ENCODE peak calls at places on chromosomes 7 and 10, in four cellular contexts. One of them, this sample, is unnamed.

GRCh38 chr10:7593068-7593467 is 73.7 kb downstream of the ITIH5 start:
- DNase-seq in Calu3: no peak
- DNase-seq in HS-5: no peak
- DNase-seq in cardiac muscle cell: peak
- DNase-seq in this sample: no peak

GRCh38 chr7:151251926-151252835 is 3.7 kb upstream of the SMARCD3 start:
- DNase-seq in cardiac muscle cell: peak
- DNase-seq in HS-5: no peak
- DNase-seq in Calu3: peak
- DNase-seq in this sample: peak

GRCh38 chr10:98433881-98434732 is 12.6 kb downstream of the HPS1 start:
- DNase-seq in cardiac muscle cell: no peak
- DNase-seq in Calu3: peak
- DNase-seq in HS-5: peak
- DNase-seq in this sample: no peak

GRCh38 chr7:39044489-39044888 is 66.8 kb downstream of the POU6F2 start:
- DNase-seq in cardiac muscle cell: no peak
- DNase-seq in Calu3: no peak
- DNase-seq in HS-5: no peak
- DNase-seq in this sample: no peak

GRCh38 chr7:24956021-24956420 is 24.0 kb downstream of the OSBPL3 start:
- DNase-seq in HS-5: no peak
- DNase-seq in cardiac muscle cell: no peak
- DNase-seq in Calu3: no peak
- DNase-seq in this sample: no peak

GRCh38 chr7:43766564-43766963 is 8.1 kb downstream of the BLVRA start:
- DNase-seq in cardiac muscle cell: no peak
- DNase-seq in Calu3: no peak
- DNase-seq in HS-5: no peak
- DNase-seq in this sample: no peak

GRCh38 chr10:50637003-50637579 is 13.3 kb upstream of the SGMS1 start:
- DNase-seq in HS-5: no peak
- DNase-seq in Calu3: no peak
- DNase-seq in cardiac muscle cell: no peak
- DNase-seq in this sample: no peak

GRCh38 chr7:88229302-88229870 is 9.5 kb upstream of the SRI start:
- DNase-seq in Calu3: no peak
- DNase-seq in cardiac muscle cell: no peak
- DNase-seq in HS-5: no peak
- DNase-seq in this sample: no peak

GRCh38 chr7:155269766-155270585 is 27.7 kb upstream of the INSIG1 start:
- DNase-seq in cardiac muscle cell: no peak
- DNase-seq in Calu3: no peak
- DNase-seq in HS-5: peak
- DNase-seq in this sample: no peak

GRCh38 chr7:45921699-45922519 is 837 bp upstream of the IGFBP3 start:
- DNase-seq in HS-5: peak
- DNase-seq in cardiac muscle cell: peak
- DNase-seq in Calu3: peak
- DNase-seq in this sample: peak

GRCh38 chr10:23694446-23694920 is 255.6 kb downstream of the OTUD1 start:
- DNase-seq in HS-5: no peak
- DNase-seq in cardiac muscle cell: no peak
- DNase-seq in Calu3: no peak
- DNase-seq in this sample: no peak

GRCh38 chr7:127413326-127413725 is 20.8 kb upstream of the ZNF800 start:
- DNase-seq in HS-5: no peak
- DNase-seq in cardiac muscle cell: no peak
- DNase-seq in Calu3: no peak
- DNase-seq in this sample: no peak

GRCh38 chr7:8724080-8724718 is 290.8 kb downstream of the NXPH1 start:
- DNase-seq in Calu3: peak
- DNase-seq in cardiac muscle cell: no peak
- DNase-seq in HS-5: no peak
- DNase-seq in this sample: peak

GRCh38 chr7:82388138-82388537 is 55.4 kb downstream of the CACNA2D1 start:
- DNase-seq in Calu3: no peak
- DNase-seq in cardiac muscle cell: no peak
- DNase-seq in HS-5: no peak
- DNase-seq in this sample: no peak

GRCh38 chr10:81708946-81709345 is 166.0 kb upstream of the NRG3 start:
- DNase-seq in cardiac muscle cell: no peak
- DNase-seq in Calu3: no peak
- DNase-seq in HS-5: no peak
- DNase-seq in this sample: no peak

GRCh38 chr10:22340362-22341189 is 4.7 kb upstream of the SPAG6 start:
- DNase-seq in HS-5: no peak
- DNase-seq in Calu3: peak
- DNase-seq in cardiac muscle cell: peak
- DNase-seq in this sample: peak

GRCh38 chr10:30728786-30729185 is 99.2 kb upstream of the LYZL2 start:
- DNase-seq in HS-5: no peak
- DNase-seq in cardiac muscle cell: no peak
- DNase-seq in Calu3: no peak
- DNase-seq in this sample: no peak

GRCh38 chr10:29257106-29257783 is 31.6 kb upstream of the LYZL1 start:
- DNase-seq in cardiac muscle cell: peak
- DNase-seq in HS-5: peak
- DNase-seq in Calu3: no peak
- DNase-seq in this sample: no peak

GRCh38 chr7:80552304-80552703 is 40.4 kb upstream of the GNAT3 start:
- DNase-seq in cardiac muscle cell: no peak
- DNase-seq in HS-5: peak
- DNase-seq in Calu3: no peak
- DNase-seq in this sample: no peak

GRCh38 chr10:85791846-85792532 is 574.6 kb downstream of the GRID1 start:
- DNase-seq in HS-5: no peak
- DNase-seq in cardiac muscle cell: peak
- DNase-seq in Calu3: peak
- DNase-seq in this sample: no peak

GRCh38 chr10:69504576-69505250 is 53.4 kb downstream of the TSPAN15 start:
- DNase-seq in Calu3: no peak
- DNase-seq in cardiac muscle cell: no peak
- DNase-seq in HS-5: no peak
- DNase-seq in this sample: no peak

This sample was measured in neural crest cell.